ENCODE peak calls at places on chromosomes 7 and 10, in six cellular contexts. I is HL-60, L is astrocyte of the spinal cord, Q is endodermal cell, C is fibroblast of the aortic adventitia, A is dorsolateral prefrontal cortex. Z is an unnamed sample.
A peak's percentile ranks its signal among the peaks of the same experiment; 100 is the strongest.

GRCh38 chr10:80025281-80025680 is 53.2 kb upstream of the TMEM254 start:
- DNase-seq in L (no peak), Q (no peak), C (no peak), A (no peak), I (no peak), Z (no peak)

GRCh38 chr7:81478664-81479063 is 291.2 kb downstream of the HGF start:
- DNase-seq in A (no peak), L (no peak), Q (no peak), I (no peak), C (no peak), Z (no peak)

GRCh38 chr7:30206466-30206865 is 71.7 kb downstream of the MTURN start:
- DNase-seq in L (peak; percentile 38), Q (no peak), C (peak; percentile 31), A (peak; percentile 42), I (no peak), Z (peak; percentile 5)

GRCh38 chr10:93680414-93681047 is 21.9 kb downstream of the FRA10AC1 start:
- DNase-seq in A (no peak), L (peak; percentile 52), Q (no peak), I (no peak), C (peak; percentile 70), Z (peak; percentile 68)

GRCh38 chr10:22536620-22537019 is 177.8 kb downstream of the PIP4K2A start:
- DNase-seq in L (no peak), I (no peak), Q (no peak), C (no peak), A (peak; percentile 66), Z (no peak)

GRCh38 chr7:44114586-44115310 is 8.6 kb downstream of the POLD2 start:
- DNase-seq in Q (no peak), L (no peak), A (peak; percentile 88), C (no peak), I (no peak), Z (no peak)

GRCh38 chr10:93894516-93895378 is 969 bp downstream of the SLC35G1 start:
- DNase-seq in L (no peak), A (no peak), C (peak; percentile 31), I (no peak), Q (peak; percentile 57), Z (peak; percentile 28)

GRCh38 chr7:101557978-101558741 is 70.9 kb downstream of the MYL10 start:
- DNase-seq in I (no peak), L (no peak), A (no peak), Q (peak; percentile 45), C (no peak), Z (no peak)

GRCh38 chr10:25902002-25902401 is 32.0 kb upstream of the MYO3A start:
- DNase-seq in I (no peak), C (no peak), L (no peak), A (no peak), Q (no peak), Z (no peak)

GRCh38 chr10:10551595-10551994 is 466.1 kb upstream of the CELF2 start:
- DNase-seq in Q (no peak), C (no peak), A (no peak), L (no peak), I (no peak), Z (no peak)

GRCh38 chr10:31358688-31359330 is 39.8 kb downstream of the ZEB1 start:
- DNase-seq in A (no peak), I (no peak), Q (no peak), C (peak; percentile 52), L (no peak), Z (peak; percentile 69)

GRCh38 chr7:46819819-46820218 is 762.1 kb downstream of the TNS3 start:
- DNase-seq in I (no peak), A (no peak), Q (no peak), L (no peak), C (no peak), Z (no peak)

GRCh38 chr7:106570948-106571418 is 90.0 kb downstream of the CCDC71L start:
- DNase-seq in Q (no peak), I (no peak), A (no peak), C (no peak), L (no peak), Z (peak; percentile 16)

GRCh38 chr10:7333995-7334964 is 76.6 kb downstream of the SFMBT2 start:
- DNase-seq in I (no peak), L (no peak), A (no peak), Q (peak; percentile 47), C (no peak), Z (peak; percentile 2)

GRCh38 chr10:5601826-5602225 is 64.6 kb downstream of the ASB13 start:
- DNase-seq in L (no peak), I (no peak), Q (no peak), C (no peak), A (no peak), Z (no peak)

GRCh38 chr10:89869757-89870156 is 168.4 kb downstream of the KIF20B start:
- DNase-seq in I (no peak), L (no peak), C (no peak), A (peak; percentile 14), Q (no peak), Z (no peak)

GRCh38 chr7:140623995-140624902 is 16.4 kb downstream of the DENND2A start:
- DNase-seq in A (no peak), Q (peak; percentile 74), C (no peak), I (no peak), L (peak; percentile 80), Z (peak; percentile 79)

GRCh38 chr10:50552771-50553535 is 70.8 kb downstream of the SGMS1 start:
- DNase-seq in Q (peak; percentile 62), C (no peak), A (no peak), L (no peak), I (no peak), Z (peak; percentile 50)

GRCh38 chr7:74059681-74060588 is 23.7 kb upstream of the LIMK1 start:
- DNase-seq in I (no peak), A (no peak), C (peak; percentile 40), L (no peak), Q (no peak), Z (no peak)

GRCh38 chr7:95479992-95480624 is 5.6 kb upstream of the ASB4 start:
- DNase-seq in I (no peak), C (no peak), A (no peak), Q (no peak), L (no peak), Z (no peak)

GRCh38 chr7:95476904-95477594 is 8.7 kb upstream of the ASB4 start:
- DNase-seq in C (peak; percentile 82), A (peak; percentile 86), L (peak; percentile 80), I (peak; percentile 17), Q (peak; percentile 83), Z (peak; percentile 89)

GRCh38 chr7:95481768-95482167 is 4.0 kb upstream of the ASB4 start:
- DNase-seq in C (no peak), Q (no peak), L (no peak), A (no peak), I (no peak), Z (no peak)

GRCh38 chr7:95476072-95476845 is 9.5 kb upstream of the ASB4 start:
- DNase-seq in A (no peak), L (peak; percentile 42), C (no peak), Q (no peak), I (no peak), Z (peak; percentile 63)

GRCh38 chr7:95478139-95479037 is 7.4 kb upstream of the ASB4 start:
- DNase-seq in A (peak; percentile 70), I (no peak), C (peak; percentile 50), L (peak; percentile 61), Q (peak; percentile 71), Z (peak; percentile 73)
- TF ChIP-seq CTCF in A (peak; percentile 68), I (no peak), C (peak; percentile 48), L (peak; percentile 55), Q (peak; percentile 70), Z (peak; percentile 66)

GRCh38 chr10:86670876-86671275 is 2.6 kb downstream of the LDB3 start:
- DNase-seq in L (no peak), I (no peak), A (no peak), C (no peak), Q (no peak), Z (no peak)
- H3K4me3 ChIP-seq in L (no peak overlapping the region), I (no peak overlapping the region), A (peak overlapping the region; percentile 30), C (no peak overlapping the region), Q (no peak overlapping the region), Z (no peak overlapping the region)

DNA sequence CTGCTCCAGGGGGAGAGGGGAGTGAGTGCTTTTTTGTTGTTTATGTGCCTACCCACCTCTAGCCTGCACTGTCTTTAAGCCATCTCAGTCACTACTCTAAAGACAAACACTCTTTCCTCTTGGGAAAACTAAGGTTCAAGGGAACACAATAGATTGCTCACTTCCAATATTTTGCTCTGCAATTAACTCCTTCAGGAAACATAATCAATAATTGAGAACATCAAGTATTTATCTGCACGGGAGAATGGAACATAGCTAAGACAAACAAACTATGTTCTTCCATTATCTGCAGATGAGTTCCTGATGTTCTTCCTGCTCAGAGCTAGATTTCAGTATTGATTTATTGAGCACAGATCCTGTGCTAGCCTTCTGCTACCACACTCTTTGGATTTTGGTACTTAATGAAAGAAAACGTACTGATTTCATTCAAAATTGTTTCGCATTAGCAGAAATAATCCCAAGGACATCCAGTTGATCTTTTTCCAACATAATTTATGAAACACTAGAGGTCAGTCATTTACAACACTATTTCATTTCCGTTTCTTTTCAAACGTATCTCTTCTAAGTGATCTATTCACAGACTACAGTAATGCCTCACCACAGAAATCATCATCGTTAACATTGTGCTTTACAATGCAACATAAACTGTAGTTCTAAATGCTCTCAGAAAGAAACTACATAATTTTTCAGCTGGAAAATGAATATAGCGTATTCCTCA is 8.3 kb downstream of the NEBL start:
- DNase-seq in A (no peak), I (no peak), L (no peak), C (no peak), Q (no peak), Z (peak; percentile 63)
- TF ChIP-seq CTCF in A (no peak), I (no peak), L (no peak), C (no peak), Q (no peak), Z (peak; percentile 24)

GRCh38 chr10:117164878-117165556 is 26.9 kb upstream of the VAX1 start:
- DNase-seq in L (no peak), A (no peak), Q (peak; percentile 57), I (no peak), C (no peak), Z (no peak)
- H3K4me3 ChIP-seq in L (no peak overlapping the region), A (peak overlapping the region; percentile 45), Q (no peak overlapping the region), I (no peak overlapping the region), C (peak overlapping the region; percentile 47), Z (no peak overlapping the region)

DNA sequence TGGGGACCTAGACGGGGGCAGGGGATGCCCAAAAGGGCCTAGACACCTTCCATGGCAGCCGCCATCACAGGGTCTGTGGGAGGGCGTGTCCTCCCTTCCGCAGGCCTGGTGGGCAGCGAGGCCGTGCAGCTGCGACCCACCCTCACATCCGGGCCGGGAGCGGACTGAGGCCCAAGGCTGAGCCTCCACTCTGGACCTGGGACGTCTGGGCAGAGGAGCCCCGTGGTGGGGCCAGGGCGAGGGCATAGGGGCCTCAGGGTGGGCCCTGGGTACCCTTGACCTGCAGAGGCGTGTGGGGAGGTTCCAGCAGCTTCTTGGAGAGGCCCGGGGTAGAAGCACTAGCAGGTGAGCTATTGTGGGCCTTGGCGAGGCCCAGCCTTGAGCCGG is 49.2 kb downstream of the PWWP2B start:
- DNase-seq in C (no peak), A (no peak), L (no peak), I (peak; percentile 26), Q (no peak), Z (no peak)
- TF ChIP-seq CTCF in C (no peak), A (no peak), L (no peak), I (no peak), Q (no peak), Z (no peak)

Z was measured in choroid plexus epithelial cell.